ENCODE peak calls at places on chromosomes 6 and 20, in eight cellular contexts. One of them, this sample, is unnamed.

GRCh38 chr6:73942581-73942980 is 246.6 kb downstream of the CD109 start:
- DNase-seq in OCI-LY7: no peak
- DNase-seq in foreskin fibroblast: peak
- DNase-seq in colonic mucosa: no peak
- DNase-seq in natural killer cell: no peak
- DNase-seq in psoas muscle: no peak
- DNase-seq in cardiac muscle cell: no peak
- DNase-seq in AG09309: no peak
- DNase-seq in this sample: no peak

GRCh38 chr6:70280462-70280861 is 22.4 kb downstream of the COL9A1 start:
- DNase-seq in natural killer cell: no peak
- DNase-seq in foreskin fibroblast: no peak
- DNase-seq in colonic mucosa: no peak
- DNase-seq in AG09309: no peak
- DNase-seq in psoas muscle: no peak
- DNase-seq in cardiac muscle cell: no peak
- DNase-seq in OCI-LY7: no peak
- DNase-seq in this sample: no peak

GRCh38 chr6:26031595-26032386 is 55.4 kb upstream of the HFE start:
- DNase-seq in cardiac muscle cell: peak
- DNase-seq in colonic mucosa: peak
- DNase-seq in AG09309: peak
- DNase-seq in natural killer cell: peak
- DNase-seq in psoas muscle: peak
- DNase-seq in OCI-LY7: peak
- DNase-seq in foreskin fibroblast: peak
- DNase-seq in this sample: peak

GRCh38 chr6:93779086-93779858 is 359.9 kb upstream of the EPHA7 start:
- DNase-seq in colonic mucosa: peak
- DNase-seq in foreskin fibroblast: peak
- DNase-seq in cardiac muscle cell: peak
- DNase-seq in natural killer cell: no peak
- DNase-seq in OCI-LY7: no peak
- DNase-seq in AG09309: no peak
- DNase-seq in psoas muscle: no peak
- DNase-seq in this sample: no peak

GRCh38 chr6:87825865-87826264 is 123.8 kb upstream of the AKIRIN2 start:
- DNase-seq in cardiac muscle cell: no peak
- DNase-seq in AG09309: no peak
- DNase-seq in colonic mucosa: no peak
- DNase-seq in foreskin fibroblast: no peak
- DNase-seq in natural killer cell: no peak
- DNase-seq in psoas muscle: no peak
- DNase-seq in OCI-LY7: no peak
- DNase-seq in this sample: no peak

GRCh38 chr6:11804706-11805105 is 26.1 kb upstream of the ADTRP start:
- DNase-seq in foreskin fibroblast: no peak
- DNase-seq in natural killer cell: no peak
- DNase-seq in psoas muscle: no peak
- DNase-seq in OCI-LY7: no peak
- DNase-seq in colonic mucosa: no peak
- DNase-seq in AG09309: no peak
- DNase-seq in cardiac muscle cell: peak
- DNase-seq in this sample: no peak

GRCh38 chr20:63568170-63568981 is 5.7 kb downstream of the HELZ2 start:
- DNase-seq in AG09309: no peak
- DNase-seq in psoas muscle: no peak
- DNase-seq in cardiac muscle cell: no peak
- DNase-seq in OCI-LY7: no peak
- DNase-seq in colonic mucosa: no peak
- DNase-seq in natural killer cell: peak
- DNase-seq in foreskin fibroblast: no peak
- DNase-seq in this sample: no peak

GRCh38 chr6:166851426-166851825 is 104.9 kb downstream of the RNASET2 start:
- DNase-seq in AG09309: no peak
- DNase-seq in cardiac muscle cell: no peak
- DNase-seq in colonic mucosa: no peak
- DNase-seq in natural killer cell: no peak
- DNase-seq in foreskin fibroblast: no peak
- DNase-seq in psoas muscle: no peak
- DNase-seq in OCI-LY7: no peak
- DNase-seq in this sample: no peak

GRCh38 chr6:13965582-13966127 is 40.9 kb downstream of the RNF182 start:
- DNase-seq in natural killer cell: no peak
- DNase-seq in colonic mucosa: no peak
- DNase-seq in OCI-LY7: no peak
- DNase-seq in AG09309: no peak
- DNase-seq in cardiac muscle cell: no peak
- DNase-seq in foreskin fibroblast: no peak
- DNase-seq in psoas muscle: no peak
- DNase-seq in this sample: no peak

GRCh38 chr6:156883497-156884252 is 106.5 kb downstream of the ARID1B start:
- DNase-seq in OCI-LY7: peak
- DNase-seq in cardiac muscle cell: no peak
- DNase-seq in natural killer cell: no peak
- DNase-seq in colonic mucosa: peak
- DNase-seq in psoas muscle: no peak
- DNase-seq in foreskin fibroblast: no peak
- DNase-seq in AG09309: no peak
- DNase-seq in this sample: no peak

GRCh38 chr20:3744806-3745685 is 12.6 kb downstream of the HSPA12B start:
- DNase-seq in AG09309: no peak
- DNase-seq in psoas muscle: peak
- DNase-seq in colonic mucosa: peak
- DNase-seq in natural killer cell: peak
- DNase-seq in foreskin fibroblast: no peak
- DNase-seq in OCI-LY7: peak
- DNase-seq in cardiac muscle cell: peak
- DNase-seq in this sample: no peak

GRCh38 chr6:170221753-170222400 is 69.0 kb downstream of the DLL1 start:
- DNase-seq in psoas muscle: no peak
- DNase-seq in natural killer cell: peak
- DNase-seq in colonic mucosa: peak
- DNase-seq in AG09309: no peak
- DNase-seq in cardiac muscle cell: no peak
- DNase-seq in OCI-LY7: no peak
- DNase-seq in foreskin fibroblast: no peak
- DNase-seq in this sample: no peak

GRCh38 chr6:100171533-100172321 is 177.7 kb upstream of the MCHR2 start:
- DNase-seq in AG09309: peak
- DNase-seq in psoas muscle: no peak
- DNase-seq in natural killer cell: no peak
- DNase-seq in colonic mucosa: no peak
- DNase-seq in foreskin fibroblast: no peak
- DNase-seq in OCI-LY7: no peak
- DNase-seq in cardiac muscle cell: peak
- DNase-seq in this sample: no peak

GRCh38 chr6:135540207-135540877 is 42.8 kb upstream of the AHI1 start:
- DNase-seq in AG09309: no peak
- DNase-seq in OCI-LY7: no peak
- DNase-seq in psoas muscle: no peak
- DNase-seq in foreskin fibroblast: peak
- DNase-seq in cardiac muscle cell: peak
- DNase-seq in colonic mucosa: no peak
- DNase-seq in natural killer cell: no peak
- DNase-seq in this sample: no peak

GRCh38 chr20:36062799-36063198 is 91.7 kb upstream of the EPB41L1 start:
- DNase-seq in natural killer cell: no peak
- DNase-seq in colonic mucosa: no peak
- DNase-seq in cardiac muscle cell: no peak
- DNase-seq in psoas muscle: no peak
- DNase-seq in foreskin fibroblast: peak
- DNase-seq in OCI-LY7: no peak
- DNase-seq in AG09309: no peak
- DNase-seq in this sample: no peak

GRCh38 chr20:51318058-51318960 is 224.2 kb downstream of the NFATC2 start:
- DNase-seq in colonic mucosa: peak
- DNase-seq in natural killer cell: peak
- DNase-seq in cardiac muscle cell: peak
- DNase-seq in AG09309: no peak
- DNase-seq in foreskin fibroblast: no peak
- DNase-seq in OCI-LY7: peak
- DNase-seq in psoas muscle: no peak
- DNase-seq in this sample: peak

GRCh38 chr6:138455746-138456392 is 43.4 kb downstream of the NHSL1 start:
- DNase-seq in OCI-LY7: peak
- DNase-seq in psoas muscle: no peak
- DNase-seq in natural killer cell: no peak
- DNase-seq in foreskin fibroblast: peak
- DNase-seq in AG09309: no peak
- DNase-seq in colonic mucosa: no peak
- DNase-seq in cardiac muscle cell: peak
- DNase-seq in this sample: no peak

DNA sequence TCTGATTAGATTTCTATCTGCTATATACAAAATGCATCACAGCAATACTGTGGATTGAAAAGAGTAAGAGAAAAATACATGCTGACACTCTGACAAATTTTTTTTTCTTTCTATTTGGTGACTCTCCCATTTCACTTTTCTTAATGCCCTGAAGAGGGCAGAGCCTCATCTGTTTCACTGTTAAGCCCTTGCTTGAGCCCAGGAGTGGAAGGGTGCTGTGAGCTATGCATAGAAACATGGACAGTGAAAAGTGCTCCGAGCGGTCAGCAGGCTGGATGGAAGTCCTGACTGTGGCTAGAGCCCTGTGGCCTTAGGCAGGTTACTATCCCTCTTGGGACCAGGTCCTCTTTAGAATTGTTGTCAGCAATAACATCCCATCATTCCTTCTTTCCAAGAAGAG is 17.4 kb upstream of the CSE1L start:
- DNase-seq in OCI-LY7: peak
- DNase-seq in psoas muscle: no peak
- DNase-seq in foreskin fibroblast: peak
- DNase-seq in natural killer cell: no peak
- DNase-seq in cardiac muscle cell: peak
- DNase-seq in colonic mucosa: no peak
- DNase-seq in AG09309: peak
- DNase-seq in this sample: no peak
- TF ChIP-seq CTCF in OCI-LY7: peak
- TF ChIP-seq CTCF in psoas muscle: no peak
- TF ChIP-seq CTCF in foreskin fibroblast: peak
- TF ChIP-seq CTCF in natural killer cell: no peak
- TF ChIP-seq CTCF in cardiac muscle cell: peak
- TF ChIP-seq CTCF in colonic mucosa: no peak
- TF ChIP-seq CTCF in AG09309: peak
- TF ChIP-seq CTCF in this sample: peak

DNA sequence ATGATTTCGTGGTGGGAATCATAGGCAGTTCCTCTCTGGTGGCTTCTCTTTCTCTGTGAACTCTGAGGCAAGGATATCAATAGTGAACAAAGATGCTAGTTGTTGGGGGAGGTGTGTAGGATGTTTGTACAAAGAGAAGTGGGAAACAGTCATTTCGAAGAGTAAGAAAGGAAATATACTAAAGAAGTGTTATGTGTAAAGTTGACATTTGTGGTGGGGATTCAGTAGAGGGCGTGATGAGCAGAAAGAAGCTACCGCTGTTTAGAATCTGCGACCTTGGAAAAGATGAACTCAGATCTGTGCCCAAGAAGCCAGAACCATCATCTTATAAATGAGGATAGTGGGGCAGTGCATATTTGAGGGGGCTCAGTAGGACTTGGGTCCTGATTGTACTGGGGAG is 11.4 kb downstream of the SLC35F1 start:
- DNase-seq in colonic mucosa: no peak
- DNase-seq in foreskin fibroblast: no peak
- DNase-seq in cardiac muscle cell: no peak
- DNase-seq in AG09309: no peak
- DNase-seq in OCI-LY7: no peak
- DNase-seq in natural killer cell: no peak
- DNase-seq in psoas muscle: no peak
- DNase-seq in this sample: no peak
- TF ChIP-seq CTCF in colonic mucosa: no peak
- TF ChIP-seq CTCF in foreskin fibroblast: no peak
- TF ChIP-seq CTCF in cardiac muscle cell: no peak
- TF ChIP-seq CTCF in AG09309: no peak
- TF ChIP-seq CTCF in OCI-LY7: no peak
- TF ChIP-seq CTCF in natural killer cell: no peak
- TF ChIP-seq CTCF in psoas muscle: no peak
- TF ChIP-seq CTCF in this sample: no peak

GRCh38 chr6:158223926-158224325 is 55.8 kb downstream of the GTF2H5 start:
- DNase-seq in AG09309: no peak
- DNase-seq in cardiac muscle cell: no peak
- DNase-seq in psoas muscle: no peak
- DNase-seq in foreskin fibroblast: no peak
- DNase-seq in colonic mucosa: no peak
- DNase-seq in natural killer cell: no peak
- DNase-seq in OCI-LY7: no peak
- DNase-seq in this sample: no peak

GRCh38 chr6:158229823-158230222 is 61.7 kb downstream of the GTF2H5 start:
- DNase-seq in cardiac muscle cell: no peak
- DNase-seq in OCI-LY7: no peak
- DNase-seq in psoas muscle: no peak
- DNase-seq in natural killer cell: no peak
- DNase-seq in foreskin fibroblast: no peak
- DNase-seq in AG09309: no peak
- DNase-seq in colonic mucosa: no peak
- DNase-seq in this sample: no peak

GRCh38 chr6:158230967-158231550 is 62.9 kb downstream of the GTF2H5 start:
- DNase-seq in AG09309: no peak
- DNase-seq in OCI-LY7: no peak
- DNase-seq in natural killer cell: no peak
- DNase-seq in cardiac muscle cell: no peak
- DNase-seq in psoas muscle: no peak
- DNase-seq in foreskin fibroblast: no peak
- DNase-seq in colonic mucosa: no peak
- DNase-seq in this sample: no peak

GRCh38 chr6:158225767-158226166 is 57.6 kb downstream of the GTF2H5 start:
- DNase-seq in psoas muscle: no peak
- DNase-seq in natural killer cell: no peak
- DNase-seq in cardiac muscle cell: no peak
- DNase-seq in OCI-LY7: no peak
- DNase-seq in AG09309: no peak
- DNase-seq in colonic mucosa: no peak
- DNase-seq in foreskin fibroblast: no peak
- DNase-seq in this sample: no peak

GRCh38 chr6:158226655-158227512 is 58.7 kb downstream of the GTF2H5 start:
- DNase-seq in cardiac muscle cell: no peak
- DNase-seq in colonic mucosa: peak
- DNase-seq in natural killer cell: no peak
- DNase-seq in AG09309: no peak
- DNase-seq in psoas muscle: no peak
- DNase-seq in OCI-LY7: no peak
- DNase-seq in foreskin fibroblast: no peak
- DNase-seq in this sample: no peak
- TF ChIP-seq CTCF in cardiac muscle cell: no peak
- TF ChIP-seq CTCF in colonic mucosa: no peak
- TF ChIP-seq CTCF in natural killer cell: no peak
- TF ChIP-seq CTCF in AG09309: no peak
- TF ChIP-seq CTCF in psoas muscle: no peak
- TF ChIP-seq CTCF in OCI-LY7: no peak
- TF ChIP-seq CTCF in foreskin fibroblast: no peak
- TF ChIP-seq CTCF in this sample: no peak

DNA sequence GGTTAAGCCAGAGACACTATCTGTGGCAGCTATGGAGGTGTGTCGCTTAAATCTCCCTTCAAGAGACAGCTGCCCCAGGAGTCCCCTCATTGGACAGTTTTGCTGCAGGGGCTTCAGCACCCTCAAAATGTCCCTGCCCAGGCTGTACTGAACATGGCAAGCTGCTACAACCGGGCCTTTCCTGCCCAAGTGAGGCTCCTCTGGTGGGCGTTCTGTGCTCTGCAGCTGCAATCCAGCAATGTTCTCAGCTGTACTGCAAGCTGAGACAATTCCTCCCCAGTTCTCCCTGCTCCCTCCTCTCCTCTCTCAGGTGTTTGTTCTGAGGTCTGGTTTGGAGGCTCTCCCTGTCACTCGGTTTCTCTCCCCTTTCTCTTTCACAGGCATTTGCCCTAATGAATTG is 190.8 kb upstream of the LAMP5 start:
- DNase-seq in colonic mucosa: no peak
- DNase-seq in foreskin fibroblast: no peak
- DNase-seq in AG09309: no peak
- DNase-seq in natural killer cell: no peak
- DNase-seq in OCI-LY7: peak
- DNase-seq in psoas muscle: no peak
- DNase-seq in cardiac muscle cell: peak
- DNase-seq in this sample: peak
- TF ChIP-seq CTCF in colonic mucosa: no peak
- TF ChIP-seq CTCF in foreskin fibroblast: peak
- TF ChIP-seq CTCF in AG09309: peak
- TF ChIP-seq CTCF in natural killer cell: no peak
- TF ChIP-seq CTCF in OCI-LY7: peak
- TF ChIP-seq CTCF in psoas muscle: peak
- TF ChIP-seq CTCF in cardiac muscle cell: peak
- TF ChIP-seq CTCF in this sample: peak